ENCODE peak calls at places on chromosomes 7 and 10, in four cellular contexts. V is IMR-90, K is GM12878, M is K562. A is an unnamed sample.

GRCh38 chr10:110395350-110396283 is 90.9 kb upstream of the SMNDC1 start:
- DNase-seq in V (peak; percentile 99), K (peak; percentile 91), M (peak; percentile 32), A (peak; percentile 79)

GRCh38 chr7:99125505-99125865 is 18.4 kb downstream of the SMURF1 start:
- DNase-seq in V (no peak), K (no peak), M (no peak), A (no peak)

GRCh38 chr10:88297103-88297502 is 286.0 kb downstream of the RNLS start:
- DNase-seq in V (peak; percentile 4), K (no peak), M (no peak), A (no peak)

GRCh38 chr7:92674379-92674778 is 84.2 kb upstream of the FAM133B start:
- DNase-seq in V (no peak), K (no peak), M (no peak), A (no peak)

GRCh38 chr10:97542169-97543024 is 30.2 kb upstream of the ANKRD2 start:
- DNase-seq in V (peak; percentile 97), K (no peak), M (peak; percentile 27), A (peak; percentile 83)

GRCh38 chr7:116216956-116217570 is 6.7 kb downstream of the TES start:
- DNase-seq in V (peak; percentile 61), K (no peak), M (no peak), A (peak; percentile 39)

GRCh38 chr10:14625210-14625621 is 149.5 kb downstream of the FAM107B start:
- DNase-seq in V (no peak), K (no peak), M (no peak), A (no peak)

GRCh38 chr10:64379898-64380297 is 858.7 kb downstream of the REEP3 start:
- DNase-seq in V (no peak), K (no peak), M (no peak), A (peak; percentile 9)

GRCh38 chr7:136687693-136688322 is 180.6 kb upstream of the CHRM2 start:
- DNase-seq in V (peak; percentile 39), K (no peak), M (peak; percentile 47), A (peak; percentile 24)

GRCh38 chr10:100996678-100997363 is 2.8 kb upstream of the LZTS2 start:
- DNase-seq in V (no peak), K (no peak), M (peak; percentile 72), A (peak; percentile 57)

GRCh38 chr7:28723336-28723735 is 234.8 kb downstream of the TRIL start:
- DNase-seq in V (no peak), K (no peak), M (no peak), A (no peak)

GRCh38 chr10:62993121-62993520 is 140.0 kb upstream of the NRBF2 start:
- DNase-seq in V (no peak), K (no peak), M (no peak), A (no peak)

GRCh38 chr7:142645777-142646176 is 103.5 kb upstream of the PRSS1 start:
- DNase-seq in V (no peak), K (no peak), M (no peak), A (no peak)

GRCh38 chr7:16564909-16565426 is 38.3 kb downstream of the LRRC72 start:
- DNase-seq in V (peak; percentile 55), K (peak; percentile 8), M (peak; percentile 47), A (peak; percentile 59)

GRCh38 chr10:16352146-16352545 is 84.7 kb upstream of the PTER start:
- DNase-seq in V (no peak), K (no peak), M (no peak), A (no peak)

GRCh38 chr10:66931340-66931948 is 5.6 kb downstream of the LRRTM3 start:
- DNase-seq in V (peak; percentile 77), K (peak; percentile 8), M (peak; percentile 40), A (peak; percentile 73)

DNA sequence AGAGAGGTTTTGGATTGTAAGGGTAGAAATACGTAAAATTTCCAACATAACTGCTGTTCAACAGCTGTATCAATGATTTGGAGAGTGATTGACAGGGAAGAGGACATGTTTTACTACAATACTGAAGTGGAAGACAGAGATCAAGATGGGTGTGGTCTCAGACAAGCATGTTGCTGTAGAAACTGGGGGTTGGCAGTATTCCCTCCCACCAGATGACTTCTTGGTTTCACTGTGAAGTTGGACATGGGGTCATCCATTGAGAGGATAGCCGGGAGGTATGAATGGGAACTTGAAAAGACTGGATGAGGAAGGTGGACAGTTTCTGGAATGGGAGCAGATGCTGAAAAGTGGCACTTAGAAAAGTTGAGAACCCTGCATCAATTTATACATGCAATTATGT is 95.3 kb upstream of the HDAC9 start:
- DNase-seq in V (no peak), K (no peak), M (no peak), A (no peak)
- TF ChIP-seq ELK1 in V (no peak), K (no peak), M (no peak), A (no peak)

DNA sequence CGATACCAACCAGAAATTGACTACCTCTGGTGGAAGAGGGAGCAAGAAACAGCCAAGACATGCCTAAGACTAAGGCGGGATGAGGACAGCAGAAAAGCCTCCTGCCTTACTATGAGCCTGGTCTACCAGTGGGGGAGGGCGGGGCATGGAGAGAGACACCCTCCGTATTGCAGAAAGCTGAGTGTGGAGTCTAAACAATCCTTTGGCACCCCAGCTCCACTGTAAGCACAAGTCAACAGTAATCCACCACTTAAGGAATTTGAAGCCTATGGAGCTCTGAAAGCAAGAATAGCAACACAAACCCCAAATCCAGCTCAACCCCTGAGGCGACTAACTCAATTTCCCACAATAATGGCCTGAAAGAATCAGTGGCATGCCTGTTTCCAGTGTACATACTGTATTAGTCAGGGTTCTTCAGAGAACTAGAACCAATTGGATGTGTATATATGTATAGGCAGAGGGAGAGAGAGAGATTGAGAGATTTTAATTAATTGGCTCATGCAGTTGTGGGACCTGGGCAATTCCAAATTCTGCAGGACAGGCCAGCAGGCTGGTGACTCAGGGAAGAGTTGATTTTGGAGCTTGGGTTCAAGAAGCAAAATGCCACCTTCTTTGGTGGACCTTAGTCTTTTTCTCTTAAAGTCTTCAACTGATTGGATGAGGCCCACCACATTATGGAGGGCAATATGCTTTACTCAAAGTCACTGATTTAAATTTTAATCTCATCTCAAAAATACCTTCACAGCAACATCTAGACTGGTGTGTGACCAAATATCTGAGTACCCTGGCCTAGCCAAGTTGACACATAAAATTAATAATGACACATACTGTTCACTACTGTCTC is 13.5 kb downstream of the PPIF start:
- DNase-seq in V (no peak), K (no peak), M (no peak), A (no peak)
- TF ChIP-seq ELK1 in V (no peak), K (no peak), M (no peak), A (no peak)

GRCh38 chr7:19674266-19674960 is 34.4 kb downstream of the POLR1F start:
- DNase-seq in V (no peak), K (no peak), M (no peak), A (no peak)
- TF ChIP-seq ELK1 in V (no peak), K (no peak), M (no peak), A (no peak)

DNA sequence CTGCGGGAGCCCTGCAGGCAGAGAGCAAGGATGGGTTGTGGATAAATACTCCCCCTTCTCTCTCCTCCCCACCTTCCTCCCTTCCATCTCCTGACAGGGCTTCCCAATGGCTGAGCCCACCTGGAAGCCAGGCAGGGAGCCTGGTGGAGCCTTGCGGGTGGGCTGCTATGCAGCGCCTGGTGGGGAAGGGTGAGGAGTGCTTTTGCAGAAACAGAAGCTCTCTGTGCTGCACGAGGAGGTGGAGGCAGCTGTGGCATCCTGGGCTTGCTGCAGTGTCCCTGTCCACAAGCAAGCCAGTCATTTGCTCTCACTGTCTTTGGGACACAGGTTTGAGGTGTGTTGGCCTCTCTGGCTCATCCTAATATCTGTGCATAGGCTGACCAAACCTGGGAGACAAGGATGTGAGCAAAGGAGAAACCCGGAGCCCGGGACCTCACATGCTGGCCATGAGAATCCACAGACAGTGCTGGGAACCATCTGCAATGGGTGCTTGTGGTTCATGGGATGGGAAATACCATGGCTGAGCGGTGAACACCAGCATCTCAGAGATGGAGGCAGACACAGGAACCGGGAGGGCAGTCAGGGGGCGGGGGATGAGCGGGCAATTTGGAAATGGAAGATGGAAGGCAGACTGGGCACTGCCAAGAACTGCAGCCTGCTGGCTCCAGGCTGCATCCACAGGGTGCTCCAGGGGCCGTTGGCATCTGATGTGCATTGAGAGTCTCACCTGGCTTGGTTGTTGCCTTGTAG is 364.2 kb downstream of the GLRX3 start:
- DNase-seq in V (no peak), K (no peak), M (no peak), A (no peak)
- TF ChIP-seq ELK1 in V (no peak), K (no peak), M (no peak), A (no peak)